ENCODE peak calls at places on chromosomes 16 and 17, in seven cellular contexts. D, F, T, N, O, Y and B are unnamed samples.

GRCh38 chr17:50354776-50355175 is 8.8 kb downstream of the XYLT2 start:
- DNase-seq in O (no peak), F (peak; percentile 3), Y (no peak), T (no peak), D (no peak), N (no peak), B (no peak)

GRCh38 chr17:68491864-68492263 is 20.4 kb upstream of the PRKAR1A start:
- DNase-seq in N (no peak), D (no peak), O (peak; percentile 45), F (no peak), Y (no peak), T (peak; percentile 80), B (no peak)

GRCh38 chr17:19248149-19248922 is 11.2 kb downstream of the EPN2 start:
- DNase-seq in D (no peak), F (no peak), T (no peak), Y (no peak), N (no peak), O (no peak), B (no peak)

GRCh38 chr16:35193956-35194355 is 1734.5 kb downstream of the TP53TG3F start:
- DNase-seq in Y (no peak), D (no peak), F (no peak), N (no peak), O (no peak), T (no peak), B (no peak)

GRCh38 chr17:78258323-78259229 is 27.1 kb downstream of the TMEM235 start:
- DNase-seq in T (no peak), Y (peak; percentile 51), F (peak; percentile 74), O (no peak), N (peak; percentile 77), D (no peak), B (peak; percentile 78)

GRCh38 chr17:76527430-76528111 is 9.9 kb downstream of the CYGB start:
- DNase-seq in T (peak; percentile 34), D (peak; percentile 30), F (peak; percentile 81), Y (no peak), N (peak; percentile 95), O (peak; percentile 77), B (peak; percentile 90)

GRCh38 chr17:80347948-80348351 is 67.0 kb upstream of the ENDOV start:
- DNase-seq in T (no peak), D (no peak), O (no peak), Y (no peak), F (no peak), N (no peak), B (no peak)

GRCh38 chr17:35243459-35244204 is 760 bp downstream of the SLFN5 start:
- DNase-seq in D (peak; percentile 41), N (peak; percentile 63), T (peak; percentile 45), O (peak; percentile 55), F (peak; percentile 44), Y (peak; percentile 69), B (peak; percentile 59)

GRCh38 chr17:75457047-75457654 is 716 bp downstream of the TMEM94 start:
- DNase-seq in F (peak; percentile 71), T (peak; percentile 31), Y (no peak), O (no peak), N (peak; percentile 54), D (peak; percentile 5), B (peak; percentile 82)

GRCh38 chr16:57893559-57894389 is 77.2 kb downstream of the CNGB1 start:
- DNase-seq in D (no peak), Y (no peak), F (peak; percentile 72), O (no peak), T (peak; percentile 25), N (peak; percentile 94), B (no peak)

GRCh38 chr16:20920091-20920490 is 19.5 kb downstream of the LYRM1 start:
- DNase-seq in D (no peak), F (no peak), N (no peak), O (no peak), Y (no peak), T (no peak), B (no peak)

GRCh38 chr17:76179496-76180467 is 38.7 kb upstream of the FOXJ1 start:
- DNase-seq in O (no peak), Y (no peak), D (no peak), F (no peak), T (no peak), N (peak; percentile 51), B (no peak)

GRCh38 chr17:18117533-18117932 is 9.0 kb downstream of the MYO15A start:
- DNase-seq in D (no peak), O (no peak), Y (no peak), N (no peak), F (no peak), T (no peak), B (peak; percentile 54)
- H3K4me1 ChIP-seq in D (no peaks in the 10 kb centered on the region), O (no peaks in the 10 kb centered on the region), Y (no peaks in the 10 kb centered on the region), N (no peaks in the 10 kb centered on the region), F (no peaks in the 10 kb centered on the region), T (no peaks in the 10 kb centered on the region), B (peaks cover 12% of the 10 kb centered on the region)

GRCh38 chr16:1630450-1631213 is 18.5 kb downstream of the CRAMP1 start:
- DNase-seq in N (no peak), Y (no peak), T (no peak), F (no peak), O (no peak), D (no peak), B (no peak)
- H3K4me3 ChIP-seq in N (no peak overlapping the region), Y (no peak overlapping the region), T (no peak overlapping the region), F (no peak overlapping the region), O (no peak overlapping the region), D (no peak overlapping the region), B (no peak overlapping the region)

DNA sequence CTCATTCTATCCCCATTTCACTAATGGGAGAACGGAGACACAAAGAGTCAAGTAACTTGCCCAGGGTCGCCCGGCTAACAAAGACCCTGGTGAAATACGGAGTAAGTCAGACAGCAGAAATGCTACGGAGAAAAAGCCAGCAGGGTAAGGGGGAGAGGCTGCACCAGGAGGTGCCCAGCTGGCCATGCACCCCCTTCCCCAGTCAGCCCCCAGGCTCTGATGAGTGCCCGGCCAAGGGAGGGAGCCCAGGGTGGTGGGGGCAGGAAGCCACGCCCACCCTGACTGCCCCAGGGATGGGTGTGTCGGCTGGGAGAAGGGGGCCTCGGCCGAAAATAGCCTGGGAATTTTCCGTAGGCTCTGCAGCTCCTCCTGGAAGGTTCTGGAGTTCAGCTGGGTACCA is 4.3 kb downstream of the CARHSP1 start:
- DNase-seq in D (no peak), N (no peak), F (no peak), O (no peak), Y (no peak), T (no peak), B (no peak)
- H3K4me1 ChIP-seq in D (peaks cover 23% of the 10 kb centered on the region), N (peaks cover 28% of the 10 kb centered on the region), F (peaks cover 67% of the 10 kb centered on the region), O (peaks cover 73% of the 10 kb centered on the region), Y (peaks cover 53% of the 10 kb centered on the region), T (peaks cover 86% of the 10 kb centered on the region), B (peaks cover 20% of the 10 kb centered on the region)

DNA sequence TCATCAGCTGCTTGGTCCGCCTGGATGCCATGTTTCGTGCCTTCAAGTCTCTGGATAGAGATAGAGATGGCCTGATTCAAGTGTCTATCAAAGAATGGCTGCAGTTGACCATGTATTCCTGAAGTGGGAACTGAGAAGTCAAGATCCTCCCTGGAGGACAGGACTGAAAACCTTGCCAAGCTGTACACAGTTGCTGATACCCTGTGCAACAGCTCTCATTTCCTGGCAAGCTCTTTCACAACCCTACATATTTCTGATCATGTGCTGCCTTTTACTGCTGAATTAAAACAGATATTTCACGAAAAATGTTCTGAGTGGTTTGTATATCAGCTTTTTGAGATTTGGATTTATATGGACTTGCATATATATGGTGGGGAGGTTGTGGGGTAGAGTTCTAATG is 898 bp downstream of the CAPNS2 start:
- DNase-seq in T (no peak), D (no peak), O (no peak), Y (peak; percentile 22), F (peak; percentile 23), N (peak; percentile 91), B (no peak)
- H3K4me3 ChIP-seq in T (no peak overlapping the region), D (no peak overlapping the region), O (no peak overlapping the region), Y (no peak overlapping the region), F (no peak overlapping the region), N (no peak overlapping the region), B (no peak overlapping the region)

GRCh38 chr17:27462149-27462548 is 5.9 kb downstream of the KSR1 start:
- DNase-seq in O (no peak), N (no peak), F (no peak), T (no peak), Y (no peak), D (no peak), B (no peak)
- H3K4me1 ChIP-seq in O (peaks cover 31% of the 10 kb centered on the region), N (peaks cover 16% of the 10 kb centered on the region), F (peaks cover 42% of the 10 kb centered on the region), T (peaks cover 51% of the 10 kb centered on the region), Y (peaks cover 13% of the 10 kb centered on the region), D (peaks cover 34% of the 10 kb centered on the region), B (peaks cover 19% of the 10 kb centered on the region)

DNA sequence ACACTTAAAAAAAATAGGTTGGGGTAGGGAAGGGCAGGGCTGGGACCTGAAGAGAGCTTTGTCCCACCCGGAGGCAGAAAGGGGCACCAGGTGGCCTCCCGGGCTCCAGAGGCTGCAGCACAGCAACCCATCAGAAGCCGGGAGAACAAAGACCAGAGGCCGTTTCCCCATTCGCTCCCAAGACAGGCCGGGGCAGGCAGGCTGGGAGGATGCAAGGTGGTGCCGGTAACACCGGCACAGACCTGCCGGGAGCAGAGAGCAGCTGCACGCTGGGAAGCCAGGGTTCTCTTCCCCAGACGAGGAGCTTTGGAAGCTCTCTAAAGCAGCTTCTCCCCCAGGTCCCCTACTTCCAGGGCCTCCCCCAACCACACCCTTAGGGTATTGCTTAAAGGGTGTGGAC is 5.6 kb downstream of the PPL start:
- DNase-seq in N (no peak), F (no peak), O (no peak), T (no peak), Y (no peak), D (no peak), B (no peak)
- H3K4me3 ChIP-seq in N (no peak overlapping the region), F (no peak overlapping the region), O (no peak overlapping the region), T (no peak overlapping the region), Y (no peak overlapping the region), D (no peak overlapping the region), B (no peak overlapping the region)

GRCh38 chr17:59848778-59849177 is 44.0 kb downstream of the TUBD1 start:
- DNase-seq in O (peak; percentile 81), N (peak; percentile 91), T (peak; percentile 76), F (peak; percentile 60), Y (peak; percentile 86), D (no peak), B (no peak)

GRCh38 chr17:59845595-59846390 is 47.0 kb downstream of the TUBD1 start:
- DNase-seq in D (no peak), Y (peak; percentile 52), F (peak; percentile 72), T (peak; percentile 72), N (peak; percentile 74), O (peak; percentile 81), B (peak; percentile 75)

GRCh38 chr17:59844884-59845594 is 47.7 kb downstream of the TUBD1 start:
- DNase-seq in F (peak; percentile 13), D (no peak), T (no peak), N (peak; percentile 70), Y (no peak), O (no peak), B (no peak)

GRCh38 chr17:59846391-59847165 is 46.2 kb downstream of the TUBD1 start:
- DNase-seq in O (peak; percentile 51), Y (peak; percentile 60), D (no peak), F (peak; percentile 76), N (peak; percentile 87), T (peak; percentile 50), B (peak; percentile 17)

GRCh38 chr17:59848385-59848668 is 44.4 kb downstream of the TUBD1 start:
- DNase-seq in N (no peak), F (no peak), O (no peak), Y (no peak), D (no peak), T (peak; percentile 15), B (no peak)
- H3K4me1 ChIP-seq in N (peaks cover 7% of the 10 kb centered on the region), F (peaks cover 58% of the 10 kb centered on the region), O (peaks cover 97% of the 10 kb centered on the region), Y (peaks cover 52% of the 10 kb centered on the region), D (peaks cover 54% of the 10 kb centered on the region), T (peaks cover 88% of the 10 kb centered on the region), B (peaks cover 21% of the 10 kb centered on the region)

GRCh38 chr16:69724981-69725479 is 1.3 kb downstream of the NQO1 start:
- DNase-seq in D (no peak), Y (no peak), T (no peak), N (peak; percentile 35), F (no peak), O (no peak), B (peak; percentile 19)
- H3K4me3 ChIP-seq in D (no peak overlapping the region), Y (peak overlapping the region; percentile 59), T (no peak overlapping the region), N (no peak overlapping the region), F (peak overlapping the region; percentile 28), O (no peak overlapping the region), B (no peak overlapping the region)

GRCh38 chr17:40540448-40540847 is 24.8 kb downstream of the CCR7 start:
- DNase-seq in T (no peak), D (peak; percentile 48), O (no peak), Y (no peak), N (no peak), F (no peak), B (no peak)
- H3K4me1 ChIP-seq in T (peaks cover 51% of the 10 kb centered on the region), D (peaks cover 93% of the 10 kb centered on the region), O (peaks cover 55% of the 10 kb centered on the region), Y (peaks cover 61% of the 10 kb centered on the region), N (peaks cover 38% of the 10 kb centered on the region), F (peaks cover 42% of the 10 kb centered on the region), B (peaks cover 42% of the 10 kb centered on the region)